ENCODE peak calls at places on chromosomes 7 and 10, in six cellular contexts. S is activated T-cell treated with anti-CD3 and anti-CD28 coated beads for 1 hour, Z is neuronal stem cell, V is HFFc6, T is progenitor cell of endocrine pancreas, W is iris pigment epithelial cell. X is an unnamed sample.

GRCh38 chr7:141013345-141013715 is 1.4 kb downstream of the MRPS33 start:
- DNase-seq in T (no peak), Z (no peak), V (no peak), S (no peak), W (no peak), X (no peak)

GRCh38 chr7:137951700-137952099 is 50.2 kb downstream of the CREB3L2 start:
- DNase-seq in S (no peak), V (no peak), T (no peak), Z (no peak), W (no peak), X (no peak)

GRCh38 chr7:74501298-74501697 is 47.6 kb downstream of the GTF2IRD1 start:
- DNase-seq in S (no peak), Z (no peak), T (no peak), V (no peak), W (no peak), X (peak; percentile 88)

GRCh38 chr10:7984896-7985295 is 69.6 kb upstream of the GATA3 start:
- DNase-seq in S (no peak), T (no peak), Z (no peak), V (no peak), W (no peak), X (no peak)

GRCh38 chr7:150979706-150980390 is 1.7 kb upstream of the KCNH2 start:
- DNase-seq in T (no peak), W (no peak), Z (no peak), V (no peak), S (no peak), X (no peak)

GRCh38 chr7:99614495-99614894 is 2.3 kb upstream of the ZSCAN25 start:
- DNase-seq in T (no peak), W (no peak), V (no peak), S (no peak), Z (no peak), X (no peak)

GRCh38 chr10:78508955-78509354 is 475.3 kb downstream of the RPS24 start:
- DNase-seq in W (no peak), V (no peak), Z (no peak), T (no peak), S (no peak), X (no peak)

GRCh38 chr10:58064714-58065528 is 202.8 kb downstream of the IPMK start:
- DNase-seq in Z (peak; percentile 61), V (peak; percentile 45), S (peak; percentile 8), W (peak; percentile 52), T (no peak), X (no peak)

GRCh38 chr7:15326044-15326644 is 235.7 kb downstream of the AGMO start:
- DNase-seq in V (peak; percentile 30), Z (no peak), S (no peak), W (peak; percentile 42), T (no peak), X (no peak)